ENCODE peak calls at places on chromosome 18, in seven cellular contexts. X, Y, S, J, C, H and F are unnamed samples.

GRCh38 chr18:58805482-58806187 is 59.0 kb upstream of the ZNF532 start:
- DNase-seq in Y (no peak), X (no peak), C (no peak), J (no peak), S (peak), H (no peak), F (no peak)

GRCh38 chr18:3794537-3795348 is 344.8 kb downstream of the TGIF1 start:
- DNase-seq in H (no peak), X (no peak), Y (peak), S (no peak), C (no peak), J (no peak), F (no peak)

GRCh38 chr18:63820694-63821093 is 45.5 kb downstream of the SERPINB7 start:
- DNase-seq in X (no peak), J (no peak), H (no peak), Y (no peak), C (no peak), S (no peak), F (no peak)

GRCh38 chr18:41989508-41989907 is 34.5 kb downstream of the PIK3C3 start:
- DNase-seq in S (no peak), X (no peak), H (no peak), Y (no peak), C (no peak), J (no peak), F (peak)

GRCh38 chr18:5891361-5892215 is 3.7 kb downstream of the TMEM200C start:
- DNase-seq in Y (no peak), H (no peak), X (no peak), S (peak), C (no peak), J (peak), F (no peak)

GRCh38 chr18:33593261-33593660 is 15.2 kb downstream of the ASXL3 start:
- DNase-seq in S (no peak), J (no peak), C (no peak), X (no peak), H (no peak), Y (no peak), F (no peak)

GRCh38 chr18:43533371-43533770 is 256.1 kb upstream of the SYT4 start:
- DNase-seq in S (no peak), H (no peak), C (no peak), J (no peak), Y (no peak), X (no peak), F (no peak)

GRCh38 chr18:37712776-37713175 is 147.2 kb upstream of the CELF4 start:
- DNase-seq in J (no peak), S (no peak), C (no peak), X (no peak), H (no peak), Y (no peak), F (no peak)

GRCh38 chr18:40365526-40365925 is 1589.5 kb upstream of the PIK3C3 start:
- DNase-seq in H (no peak), X (no peak), C (no peak), S (no peak), Y (no peak), J (no peak), F (no peak)

GRCh38 chr18:75364512-75364911 is 63.0 kb downstream of the SMIM21 start:
- DNase-seq in X (no peak), S (no peak), J (no peak), Y (no peak), C (no peak), H (no peak), F (no peak)

GRCh38 chr18:80251700-80252099 is 4.4 kb upstream of the PARD6G start:
- DNase-seq in H (no peak), J (no peak), C (no peak), Y (no peak), S (no peak), X (no peak), F (no peak)

GRCh38 chr18:39489426-39489825 is 1923.8 kb upstream of the CELF4 start:
- DNase-seq in H (no peak), X (no peak), S (no peak), C (no peak), J (no peak), Y (no peak), F (no peak)

GRCh38 chr18:78837766-78838165 is 141.9 kb upstream of the SALL3 start:
- DNase-seq in C (no peak), H (no peak), X (no peak), S (no peak), J (no peak), Y (no peak), F (no peak)

GRCh38 chr18:11561293-11561692 is 48.1 kb upstream of the SLC35G4 start:
- DNase-seq in H (no peak), Y (no peak), J (no peak), S (no peak), C (no peak), X (no peak), F (no peak)

GRCh38 chr18:3262234-3263171 is 570 bp downstream of the MYL12B start:
- DNase-seq in J (peak), S (no peak), Y (peak), H (no peak), X (no peak), C (no peak), F (no peak)

GRCh38 chr18:58231930-58232329 is 187.9 kb downstream of the NEDD4L start:
- DNase-seq in H (peak), X (no peak), J (no peak), S (no peak), Y (peak), C (no peak), F (peak)

GRCh38 chr18:38077219-38077618 is 511.6 kb upstream of the CELF4 start:
- DNase-seq in S (no peak), Y (no peak), X (no peak), J (no peak), C (no peak), H (no peak), F (no peak)

GRCh38 chr18:11994346-11994707 is 13.0 kb downstream of the IMPA2 start:
- DNase-seq in Y (no peak), J (no peak), X (no peak), H (peak), S (no peak), C (no peak), F (peak)

GRCh38 chr18:80223581-80224148 is 23.6 kb downstream of the PARD6G start:
- DNase-seq in H (no peak), Y (no peak), X (no peak), S (no peak), J (no peak), C (no peak), F (no peak)

GRCh38 chr18:80009661-80010550 is 21.5 kb upstream of the TXNL4A start:
- DNase-seq in X (peak), C (no peak), H (no peak), J (no peak), S (no peak), Y (peak), F (no peak)

GRCh38 chr18:21444465-21445023 is 156.0 kb downstream of the ESCO1 start:
- DNase-seq in H (peak), C (no peak), S (peak), J (no peak), Y (peak), X (peak), F (peak)

GRCh38 chr18:42112657-42113420 is 157.8 kb downstream of the PIK3C3 start:
- DNase-seq in C (no peak), X (no peak), J (no peak), Y (no peak), S (no peak), H (peak), F (no peak)

GRCh38 chr18:64919971-64920370 is 771.1 kb upstream of the LINC00305 start:
- DNase-seq in Y (no peak), X (no peak), J (no peak), C (no peak), H (no peak), S (no peak), F (no peak)

GRCh38 chr18:59197636-59198035 is 22.3 kb upstream of the GRP start:
- DNase-seq in J (no peak), H (no peak), S (no peak), Y (no peak), X (no peak), C (no peak), F (no peak)

GRCh38 chr18:10432781-10433180 is 21.7 kb upstream of the APCDD1 start:
- DNase-seq in C (no peak), H (no peak), Y (no peak), S (no peak), J (no peak), X (no peak), F (no peak)

GRCh38 chr18:7000484-7001096 is 117.0 kb downstream of the LAMA1 start:
- DNase-seq in H (peak), Y (peak), X (no peak), S (peak), J (no peak), C (no peak), F (no peak)

GRCh38 chr18:29156531-29156930 is 979.6 kb upstream of the CDH2 start:
- DNase-seq in C (no peak), X (no peak), H (no peak), J (no peak), Y (no peak), S (no peak), F (no peak)

GRCh38 chr18:245282-245847 is 22.5 kb downstream of the THOC1 start:
- DNase-seq in X (no peak), Y (no peak), J (no peak), C (no peak), S (no peak), H (no peak), F (no peak)

GRCh38 chr18:10560457-10561045 is 34.7 kb downstream of the NAPG start:
- DNase-seq in C (peak), H (peak), J (peak), Y (peak), S (peak), X (peak), F (peak)

GRCh38 chr18:3248062-3248669 is 565 bp downstream of the MYL12A start:
- DNase-seq in C (no peak), J (no peak), S (no peak), H (no peak), X (no peak), Y (no peak), F (no peak)

GRCh38 chr18:47397671-47398319 is 146.3 kb upstream of the SKOR2 start:
- DNase-seq in S (peak), C (no peak), H (peak), X (peak), Y (peak), J (peak), F (no peak)

GRCh38 chr18:62637807-62638687 is 77.3 kb upstream of the PHLPP1 start:
- DNase-seq in X (peak), C (no peak), J (peak), S (peak), H (peak), Y (peak), F (peak)

GRCh38 chr18:62486290-62486964 is 36.4 kb upstream of the ZCCHC2 start:
- DNase-seq in S (no peak), X (peak), C (no peak), Y (peak), H (peak), J (no peak), F (no peak)

GRCh38 chr18:7492385-7492784 is 74.7 kb upstream of the PTPRM start:
- DNase-seq in Y (no peak), X (no peak), C (no peak), J (no peak), S (no peak), H (no peak), F (no peak)

GRCh38 chr18:79681484-79682387 is 2.1 kb downstream of the CTDP1 start:
- DNase-seq in J (no peak), S (no peak), C (no peak), H (no peak), X (no peak), Y (no peak), F (no peak)

GRCh38 chr18:8661754-8662573 is 43.4 kb upstream of the MTCL1 start:
- DNase-seq in C (no peak), X (no peak), H (no peak), J (peak), Y (peak), S (peak), F (peak)

GRCh38 chr18:36419188-36419912 is 121.8 kb downstream of the FHOD3 start:
- DNase-seq in C (no peak), S (no peak), J (no peak), X (no peak), Y (no peak), H (no peak), F (no peak)

GRCh38 chr18:71643822-71644221 is 900.3 kb downstream of the CBLN2 start:
- DNase-seq in C (no peak), S (no peak), X (no peak), Y (no peak), H (no peak), J (no peak), F (no peak)

GRCh38 chr18:23733895-23734294 is 44.6 kb downstream of the LAMA3 start:
- DNase-seq in C (no peak), H (no peak), X (no peak), S (no peak), J (no peak), Y (no peak), F (no peak)

GRCh38 chr18:23735021-23735464 is 45.8 kb downstream of the LAMA3 start:
- DNase-seq in H (no peak), Y (no peak), C (no peak), X (no peak), J (no peak), S (no peak), F (no peak)

GRCh38 chr18:23727707-23728493 is 38.6 kb downstream of the LAMA3 start:
- DNase-seq in C (no peak), H (no peak), J (no peak), S (no peak), X (no peak), Y (no peak), F (no peak)

GRCh38 chr18:23732439-23732838 is 43.2 kb downstream of the LAMA3 start:
- DNase-seq in J (no peak), H (no peak), Y (no peak), S (no peak), X (no peak), C (no peak), F (no peak)

GRCh38 chr18:23730850-23731249 is 41.6 kb downstream of the LAMA3 start:
- DNase-seq in C (no peak), Y (no peak), X (no peak), J (no peak), H (no peak), S (no peak), F (no peak)
- TF ChIP-seq JUND in C (no peak), Y (no peak), X (no peak), J (no peak), H (no peak), S (no peak), F (no peak)

GRCh38 chr18:46336278-46337205 is 232.4 kb downstream of the HAUS1 start:
- DNase-seq in Y (no peak), J (no peak), H (no peak), S (peak), X (no peak), C (no peak), F (no peak)

GRCh38 chr18:46337206-46337710 is 233.1 kb downstream of the HAUS1 start:
- DNase-seq in Y (no peak), J (no peak), C (no peak), X (no peak), S (peak), H (no peak), F (no peak)

GRCh38 chr18:46334200-46334553 is 230.0 kb downstream of the HAUS1 start:
- DNase-seq in H (no peak), J (no peak), X (no peak), C (no peak), S (no peak), Y (no peak), F (no peak)

GRCh38 chr18:46333371-46334199 is 229.4 kb downstream of the HAUS1 start:
- DNase-seq in J (peak), X (peak), Y (no peak), C (no peak), S (peak), H (no peak), F (peak)

GRCh38 chr18:46335551-46336059 is 231.4 kb downstream of the HAUS1 start:
- DNase-seq in H (no peak), Y (no peak), J (peak), X (no peak), C (no peak), S (peak), F (no peak)
- TF ChIP-seq JUND in H (no peak), Y (no peak), J (no peak), X (no peak), C (no peak), S (no peak), F (no peak)

DNA sequence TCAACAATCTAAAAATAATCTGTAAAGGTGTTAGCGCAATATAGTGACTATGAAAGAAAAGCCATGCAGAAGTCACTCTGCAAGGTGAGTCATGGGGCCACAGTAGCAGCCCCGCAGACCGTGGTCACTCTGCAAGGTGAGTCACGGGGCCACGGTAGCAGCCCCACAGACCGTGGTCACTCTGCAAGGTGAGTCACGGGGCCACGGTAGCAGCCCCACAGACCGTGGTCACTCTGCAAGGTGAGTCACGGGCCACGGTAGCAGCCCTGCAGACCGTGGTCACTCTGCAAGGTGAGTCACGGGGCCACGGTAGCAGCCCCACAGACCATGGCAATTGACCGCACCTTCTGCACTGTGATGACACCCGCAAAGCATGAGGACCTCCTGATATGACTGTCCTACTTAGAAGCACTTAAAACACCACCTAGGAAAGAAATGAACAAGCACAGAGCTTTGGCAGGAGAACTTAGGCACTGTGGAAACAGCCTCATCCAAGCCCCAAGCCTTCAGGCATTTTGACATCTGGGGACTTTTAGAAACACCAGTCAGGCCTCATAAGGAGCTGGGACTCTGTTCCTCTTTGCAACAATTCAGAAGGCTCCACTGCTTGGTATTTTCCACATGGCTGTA is 70.1 kb downstream of the LDLRAD4 start:
- DNase-seq in H (no peak), S (no peak), J (no peak), Y (no peak), X (no peak), C (no peak), F (no peak)
- TF ChIP-seq JUND in H (no peak), S (no peak), J (no peak), Y (no peak), X (no peak), C (no peak), F (no peak)

GRCh38 chr18:23849141-23849540 is 159.9 kb downstream of the LAMA3 start:
- DNase-seq in Y (no peak), H (no peak), C (no peak), X (no peak), S (no peak), J (no peak), F (no peak)

GRCh38 chr18:23852236-23853045 is 162.1 kb upstream of the TTC39C start:
- DNase-seq in X (no peak), J (no peak), S (no peak), C (no peak), Y (no peak), H (no peak), F (no peak)

GRCh38 chr18:23847321-23847986 is 158.2 kb downstream of the LAMA3 start:
- DNase-seq in S (no peak), J (no peak), C (no peak), Y (no peak), X (no peak), H (peak), F (no peak)

GRCh38 chr18:23851470-23852002 is 162.3 kb downstream of the LAMA3 start:
- DNase-seq in X (no peak), Y (no peak), J (no peak), C (no peak), H (no peak), S (no peak), F (no peak)

DNA sequence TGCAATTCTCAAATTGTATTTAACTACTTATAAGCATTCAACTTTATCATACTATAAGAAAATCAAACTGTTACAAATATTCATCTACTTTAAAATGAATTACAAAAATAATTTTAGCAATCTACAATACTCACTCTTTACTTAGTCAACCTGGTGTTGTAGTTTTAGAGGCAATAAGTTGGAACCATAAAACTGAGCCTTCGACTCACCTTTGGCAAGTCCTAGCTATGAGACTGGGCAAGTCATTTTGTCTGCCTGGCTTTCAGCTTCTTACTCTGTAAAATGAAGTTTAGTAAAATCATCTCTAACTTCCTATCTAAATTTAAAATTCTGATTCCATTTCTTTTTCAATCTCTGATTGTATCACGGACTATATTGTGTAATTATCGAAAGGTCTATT is 161.0 kb downstream of the LAMA3 start:
- DNase-seq in J (no peak), S (no peak), Y (no peak), H (no peak), X (no peak), C (no peak), F (no peak)
- TF ChIP-seq JUND in J (no peak), S (no peak), Y (no peak), H (no peak), X (no peak), C (no peak), F (no peak)

DNA sequence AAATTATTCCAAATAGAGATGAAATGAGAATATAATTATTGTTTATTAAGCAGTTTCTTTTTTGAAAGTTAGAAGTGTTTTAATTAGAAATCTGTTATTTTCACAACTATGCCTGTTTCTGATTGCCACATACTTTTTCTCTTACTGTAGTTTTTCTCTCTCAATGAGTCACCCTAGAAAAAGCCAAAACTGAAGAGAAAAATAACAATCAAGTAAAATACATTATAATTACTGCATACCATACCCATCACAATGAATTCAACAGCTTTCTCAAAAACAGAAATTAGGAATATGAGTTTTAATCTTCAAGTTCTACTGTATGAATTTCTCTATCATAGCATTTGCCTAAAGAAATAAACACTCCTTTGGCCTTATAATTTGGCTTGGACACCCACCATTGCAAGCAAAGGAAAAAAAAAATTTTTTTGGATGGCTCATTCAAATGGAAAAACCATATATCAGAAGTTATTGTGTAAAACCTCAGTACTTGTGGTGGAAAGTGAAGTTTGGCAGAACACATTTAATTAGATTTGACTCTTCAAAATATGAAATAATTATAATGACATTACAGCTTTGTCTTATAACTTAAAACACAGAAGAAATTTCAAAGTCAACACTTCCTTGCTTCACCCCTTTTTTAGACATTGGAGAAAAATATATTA is 138.5 kb downstream of the DYM start:
- DNase-seq in Y (no peak), H (no peak), X (no peak), J (no peak), S (no peak), C (no peak), F (no peak)
- TF ChIP-seq JUND in Y (no peak), H (no peak), X (peak), J (no peak), S (peak), C (no peak), F (no peak)